ENCODE peak calls at places on chromosomes 5 and 9, in six cellular contexts. I, E, K, Z, J and F are unnamed samples.
A peak's percentile ranks its signal among the peaks of the same experiment; 100 is the strongest.

GRCh38 chr5:50401337-50401736 is 39.8 kb downstream of the EMB start:
- DNase-seq in I (no peak), E (no peak), K (no peak), Z (no peak), J (no peak), F (no peak)

GRCh38 chr9:96186601-96187011 is 115.4 kb downstream of the HSD17B3 start:
- DNase-seq in I (peak; percentile 73), E (no peak), K (peak; percentile 3), Z (no peak), J (peak; percentile 75), F (peak; percentile 31)

GRCh38 chr5:50922942-50923767 is 256.7 kb downstream of the PARP8 start:
- DNase-seq in I (no peak), E (no peak), K (no peak), Z (no peak), J (no peak), F (no peak)

GRCh38 chr5:673837-674629 is 19.1 kb downstream of the TPPP start:
- DNase-seq in I (no peak), E (no peak), K (no peak), Z (no peak), J (no peak), F (no peak)

GRCh38 chr9:29697011-29697410 is 2123.7 kb upstream of the C9orf72 start:
- DNase-seq in I (no peak), E (no peak), K (peak; percentile 34), Z (no peak), J (no peak), F (peak; percentile 42)

GRCh38 chr9:93678199-93679019 is 102.0 kb downstream of the PHF2 start:
- DNase-seq in I (no peak), E (peak; percentile 4), K (no peak), Z (no peak), J (no peak), F (no peak)

GRCh38 chr9:35446012-35446411 is 43.9 kb upstream of the RUSC2 start:
- DNase-seq in I (no peak), E (no peak), K (no peak), Z (no peak), J (no peak), F (no peak)

GRCh38 chr5:76380346-76381074 is 22.6 kb upstream of the IQGAP2 start:
- DNase-seq in I (no peak), E (peak; percentile 69), K (no peak), Z (no peak), J (no peak), F (no peak)

GRCh38 chr5:41748631-41749030 is 121.6 kb downstream of the OXCT1 start:
- DNase-seq in I (no peak), E (no peak), K (peak; percentile 67), Z (no peak), J (no peak), F (peak; percentile 89)

GRCh38 chr5:61416010-61416409 is 84.0 kb downstream of the ZSWIM6 start:
- DNase-seq in I (no peak), E (no peak), K (peak; percentile 29), Z (no peak), J (no peak), F (no peak)

GRCh38 chr5:171342362-171343111 is 33.5 kb downstream of the TLX3 start:
- DNase-seq in I (peak; percentile 50), E (peak; percentile 48), K (peak; percentile 62), Z (peak; percentile 40), J (peak; percentile 12), F (peak; percentile 84)

GRCh38 chr9:81595887-81596558 is 93.3 kb downstream of the TLE1 start:
- DNase-seq in I (no peak), E (peak; percentile 44), K (peak; percentile 59), Z (no peak), J (no peak), F (peak; percentile 43)

GRCh38 chr9:31520301-31521085 is 864.0 kb upstream of the ACO1 start:
- DNase-seq in I (no peak), E (no peak), K (no peak), Z (no peak), J (no peak), F (peak; percentile 17)

GRCh38 chr5:96933764-96934163 is 2.1 kb upstream of the LNPEP start:
- DNase-seq in I (no peak), E (no peak), K (no peak), Z (no peak), J (no peak), F (no peak)

GRCh38 chr5:157100140-157100679 is 8.6 kb downstream of the HAVCR2 start:
- DNase-seq in I (no peak), E (no peak), K (peak; percentile 3), Z (no peak), J (no peak), F (peak; percentile 28)

GRCh38 chr5:115184780-115185179 is 15.1 kb upstream of the TRIM36 start:
- DNase-seq in I (no peak), E (no peak), K (no peak), Z (no peak), J (no peak), F (peak; percentile 14)

GRCh38 chr5:135323227-135323626 is 75.8 kb downstream of the MACROH2A1 start:
- DNase-seq in I (no peak), E (no peak), K (no peak), Z (no peak), J (no peak), F (no peak)

GRCh38 chr5:109328626-109329025 is 81.1 kb downstream of the PJA2 start:
- DNase-seq in I (no peak), E (no peak), K (no peak), Z (no peak), J (no peak), F (no peak)

GRCh38 chr9:108412755-108413154 is 443.0 kb downstream of the ACTL7B start:
- DNase-seq in I (no peak), E (peak; percentile 48), K (no peak), Z (no peak), J (no peak), F (peak; percentile 10)

GRCh38 chr9:108411632-108412031 is 444.2 kb downstream of the ACTL7B start:
- DNase-seq in I (no peak), E (no peak), K (no peak), Z (no peak), J (no peak), F (no peak)

GRCh38 chr9:108419379-108419778 is 436.4 kb downstream of the ACTL7B start:
- DNase-seq in I (no peak), E (no peak), K (no peak), Z (no peak), J (no peak), F (no peak)

GRCh38 chr9:108417726-108418125 is 438.1 kb downstream of the ACTL7B start:
- DNase-seq in I (no peak), E (no peak), K (no peak), Z (no peak), J (no peak), F (peak; percentile 16)

GRCh38 chr9:108416321-108416720 is 439.5 kb downstream of the ACTL7B start:
- DNase-seq in I (no peak), E (no peak), K (peak; percentile 29), Z (no peak), J (no peak), F (peak; percentile 43)
- TF ChIP-seq CTCF in I (no peak), E (peak; percentile 12), K (peak; percentile 13), Z (peak; percentile 23), J (peak; percentile 8), F (peak; percentile 32)

DNA sequence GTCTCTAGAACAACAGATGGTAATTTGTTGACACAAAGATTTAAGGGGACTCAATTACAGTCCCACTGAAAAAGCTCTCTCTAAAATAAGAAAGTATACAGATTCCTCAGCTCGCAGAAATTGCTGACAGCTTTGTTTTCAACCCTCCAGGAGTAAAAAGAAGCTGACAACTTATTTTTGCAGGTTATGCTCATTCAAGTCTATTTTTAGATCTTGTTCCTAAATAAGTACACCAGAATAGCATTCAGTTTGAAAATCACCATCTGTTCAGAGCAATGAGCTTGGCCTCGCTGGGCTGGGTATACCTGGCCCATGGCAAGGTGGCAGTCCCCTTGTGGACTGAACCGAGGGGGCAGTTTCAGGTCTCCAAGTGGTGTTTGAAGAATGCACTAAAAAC is 169.3 kb downstream of the AUH start:
- DNase-seq in I (no peak), E (peak; percentile 48), K (no peak), Z (no peak), J (no peak), F (peak; percentile 65)
- TF ChIP-seq CTCF in I (no peak), E (peak; percentile 17), K (no peak), Z (no peak), J (no peak), F (no peak)

GRCh38 chr5:86964889-86965288 is 302.8 kb upstream of the RASA1 start:
- DNase-seq in I (no peak), E (no peak), K (no peak), Z (no peak), J (no peak), F (no peak)

GRCh38 chr5:86971034-86971511 is 296.6 kb upstream of the RASA1 start:
- DNase-seq in I (no peak), E (peak; percentile 13), K (peak; percentile 13), Z (no peak), J (no peak), F (peak; percentile 53)

DNA sequence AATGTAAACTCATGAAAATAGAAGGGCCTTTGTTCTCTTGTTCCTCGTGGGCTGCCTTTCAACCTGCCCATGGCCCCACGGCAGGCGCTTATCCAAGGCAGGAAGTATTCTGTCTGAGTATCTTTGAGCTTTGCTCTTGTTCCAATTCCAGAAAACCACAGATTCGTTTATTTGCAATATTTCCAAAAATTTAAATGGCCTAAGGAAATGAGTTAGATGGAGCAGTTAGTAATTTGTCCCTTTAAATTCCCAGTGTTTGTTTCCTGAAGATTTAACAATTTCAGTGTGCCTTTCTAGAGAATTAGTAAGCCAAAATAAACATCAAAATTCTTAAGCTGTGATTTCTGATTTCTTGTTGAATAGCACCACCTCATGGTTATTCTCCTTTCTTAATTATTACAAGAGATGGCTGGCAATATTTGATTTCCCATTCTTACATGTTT is 299.4 kb upstream of the RASA1 start:
- DNase-seq in I (no peak), E (peak; percentile 10), K (peak; percentile 89), Z (peak; percentile 21), J (no peak), F (peak; percentile 74)
- TF ChIP-seq CTCF in I (no peak), E (no peak), K (peak; percentile 20), Z (peak; percentile 57), J (no peak), F (peak; percentile 47)

GRCh38 chr5:127934791-127935256 is 148.7 kb upstream of the SLC12A2 start:
- DNase-seq in I (no peak), E (peak; percentile 20), K (peak; percentile 75), Z (peak; percentile 88), J (no peak), F (peak; percentile 65)
- TF ChIP-seq CTCF in I (no peak), E (no peak), K (no peak), Z (peak; percentile 39), J (no peak), F (peak; percentile 8)